ENCODE peak calls at places on chromosomes 7 and 10, in nine cellular contexts. Z is Peyer's patch, H is lower leg skin, L is upper lobe of left lung, A is tibial nerve, B is A549, X is K562, K is ovary, F is IMR-90. P is an unnamed sample.

GRCh38 chr10:71076473-71077142 is 135.8 kb upstream of the UNC5B start:
- DNase-seq in Z (peak; percentile 23), H (peak; percentile 74), L (peak; percentile 10), A (no peak), B (no peak), X (no peak), K (no peak), F (no peak), P (no peak)

GRCh38 chr10:91284486-91285090 is 64.1 kb downstream of the PCGF5 start:
- DNase-seq in Z (no peak), H (no peak), L (no peak), A (no peak), B (no peak), X (no peak), K (no peak), F (peak; percentile 59), P (no peak)

GRCh38 chr10:95300140-95300539 is 9.3 kb upstream of the PDLIM1 start:
- DNase-seq in Z (no peak), H (no peak), L (no peak), A (no peak), B (no peak), X (no peak), K (no peak), F (no peak), P (no peak)

GRCh38 chr7:132410385-132410784 is 165.9 kb downstream of the PLXNA4 start:
- DNase-seq in Z (no peak), H (no peak), L (no peak), A (no peak), B (no peak), X (no peak), K (no peak), F (no peak), P (no peak)

GRCh38 chr7:150759479-150759878 is 22.3 kb downstream of the GIMAP5 start:
- DNase-seq in Z (no peak), H (no peak), L (no peak), A (no peak), B (no peak), X (no peak), K (no peak), F (no peak), P (no peak)

GRCh38 chr7:101875215-101875846 is 57.9 kb downstream of the CUX1 start:
- DNase-seq in Z (no peak), H (no peak), L (no peak), A (no peak), B (no peak), X (no peak), K (no peak), F (no peak), P (no peak)

GRCh38 chr7:19117870-19118608 is 603 bp upstream of the TWIST1 start:
- DNase-seq in Z (no peak), H (peak; percentile 87), L (no peak), A (no peak), B (no peak), X (no peak), K (no peak), F (peak; percentile 21), P (peak; percentile 66)

GRCh38 chr7:46545790-46546189 is 624.7 kb upstream of the IGFBP3 start:
- DNase-seq in Z (no peak), H (no peak), L (no peak), A (no peak), B (no peak), X (no peak), K (no peak), F (peak; percentile 83), P (no peak)

GRCh38 chr10:63208981-63209380 is 75.9 kb downstream of the NRBF2 start:
- DNase-seq in Z (no peak), H (no peak), L (no peak), A (no peak), B (no peak), X (no peak), K (no peak), F (peak; percentile 75), P (no peak)

GRCh38 chr7:96306385-96307125 is 15.3 kb downstream of the SLC25A13 start:
- DNase-seq in Z (no peak), H (no peak), L (peak; percentile 23), A (no peak), B (no peak), X (no peak), K (no peak), F (no peak), P (no peak)

GRCh38 chr7:117484988-117485655 is 5.3 kb downstream of the CFTR start:
- DNase-seq in Z (no peak), H (no peak), L (no peak), A (no peak), B (no peak), X (no peak), K (no peak), F (no peak), P (no peak)

GRCh38 chr10:44830022-44830421 is 81.1 kb upstream of the TMEM72 start:
- DNase-seq in Z (no peak), H (no peak), L (no peak), A (no peak), B (no peak), X (no peak), K (no peak), F (peak; percentile 74), P (no peak)

GRCh38 chr10:78727251-78727650 is 341.5 kb upstream of the ZMIZ1 start:
- DNase-seq in Z (no peak), H (peak; percentile 43), L (no peak), A (no peak), B (no peak), X (no peak), K (no peak), F (no peak), P (no peak)

GRCh38 chr10:73853196-73853595 is 21.2 kb downstream of the CAMK2G start:
- DNase-seq in Z (no peak), H (no peak), L (no peak), A (no peak), B (no peak), X (no peak), K (no peak), F (no peak), P (peak; percentile 47)

GRCh38 chr10:104026762-104027161 is 58.9 kb downstream of the COL17A1 start:
- DNase-seq in Z (no peak), H (no peak), L (no peak), A (no peak), B (peak; percentile 31), X (no peak), K (no peak), F (no peak), P (no peak)

GRCh38 chr7:42700376-42701327 is 211.2 kb downstream of the C7orf25 start:
- DNase-seq in Z (no peak), H (no peak), L (no peak), A (no peak), B (no peak), X (no peak), K (no peak), F (no peak), P (no peak)
- TF ChIP-seq CTCF in Z (no peak), H (no peak), L (no peak), A (no peak), B (no peak), X (no peak), K (no peak), F (peak; percentile 7), P (no peak)

DNA sequence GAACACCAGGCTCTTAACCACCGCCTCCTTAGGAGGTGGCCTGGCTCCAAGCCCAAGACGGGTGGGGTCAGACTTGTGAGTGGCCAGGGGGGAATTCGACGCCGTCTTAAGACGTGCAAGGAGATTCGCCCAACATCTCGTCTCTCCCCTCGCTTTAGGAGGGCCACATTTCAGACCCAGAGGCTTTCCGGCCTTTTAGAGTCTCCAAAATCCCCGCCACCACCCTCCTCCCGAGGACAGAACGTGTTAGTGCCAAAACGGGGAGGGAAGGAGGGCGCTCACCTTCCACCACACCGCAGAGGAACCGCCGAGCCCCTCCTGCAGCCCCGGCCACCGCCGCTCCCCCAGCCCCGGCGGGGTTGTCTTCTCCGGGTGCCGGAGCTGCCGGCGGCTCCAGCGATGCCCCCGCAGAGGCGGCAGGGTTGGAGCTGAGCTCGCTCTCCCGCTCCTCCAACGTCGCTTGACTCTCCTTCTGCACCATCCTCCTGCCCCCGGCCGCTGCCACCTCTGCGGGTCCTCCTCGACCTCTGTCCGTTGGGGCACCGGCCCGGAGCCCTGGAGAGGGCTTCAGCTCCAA is 614 bp downstream of the OGA start:
- DNase-seq in Z (peak; percentile 88), H (peak; percentile 97), L (peak; percentile 94), A (peak; percentile 91), B (peak; percentile 74), X (peak; percentile 41), K (peak; percentile 92), F (peak; percentile 95), P (peak; percentile 97)
- TF ChIP-seq POLR2A in Z (peak; percentile 29), H (no peak), L (no peak), A (peak; percentile 41), B (no peak), X (no peak), K (no peak), F (peak; percentile 37), P (peak; percentile 44)

GRCh38 chr10:132451506-132452215 is 54.7 kb downstream of the PWWP2B start:
- DNase-seq in Z (peak; percentile 63), H (no peak), L (no peak), A (no peak), B (no peak), X (no peak), K (peak; percentile 44), F (no peak), P (no peak)

GRCh38 chr10:132452651-132453469 is 55.9 kb downstream of the PWWP2B start:
- DNase-seq in Z (peak; percentile 91), H (peak; percentile 96), L (peak; percentile 95), A (peak; percentile 65), B (peak; percentile 85), X (peak; percentile 87), K (peak; percentile 91), F (peak; percentile 72), P (peak; percentile 92)

GRCh38 chr10:132453470-132453861 is 56.5 kb downstream of the PWWP2B start:
- DNase-seq in Z (no peak), H (no peak), L (no peak), A (no peak), B (no peak), X (no peak), K (no peak), F (no peak), P (no peak)

GRCh38 chr10:132450825-132451505 is 54.0 kb downstream of the PWWP2B start:
- DNase-seq in Z (no peak), H (no peak), L (no peak), A (no peak), B (no peak), X (no peak), K (peak; percentile 44), F (no peak), P (no peak)

DNA sequence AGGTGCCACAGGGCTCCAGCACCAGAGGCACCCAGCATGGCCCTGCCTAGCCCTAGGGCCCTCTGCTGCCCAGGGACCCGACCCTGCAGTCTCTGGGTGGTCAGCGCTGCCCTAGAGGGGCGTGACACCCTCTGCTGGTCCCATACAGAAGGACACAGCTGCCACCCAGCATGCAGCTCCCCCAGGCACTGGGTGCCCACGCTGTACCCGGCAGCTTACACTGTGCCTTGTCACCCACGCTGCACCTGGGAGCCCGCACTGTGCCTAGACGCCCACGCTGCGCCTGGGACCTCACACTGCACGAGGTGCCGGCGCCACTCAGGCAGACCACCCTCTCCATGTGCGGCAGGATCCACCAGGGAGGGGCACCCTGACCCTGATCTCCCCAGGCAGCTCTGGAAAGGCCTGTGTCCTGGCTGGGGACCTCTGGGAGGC is 55.2 kb downstream of the PWWP2B start:
- DNase-seq in Z (peak; percentile 53), H (no peak), L (no peak), A (no peak), B (no peak), X (no peak), K (peak; percentile 49), F (no peak), P (no peak)
- TF ChIP-seq CTCF in Z (no peak), H (no peak), L (peak; percentile 56), A (peak; percentile 26), B (peak; percentile 22), X (no peak), K (no peak), F (peak; percentile 19), P (peak; percentile 5)

GRCh38 chr10:102826148-102826796 is 10.9 kb downstream of the CYP17A1 start:
- DNase-seq in Z (no peak), H (no peak), L (no peak), A (no peak), B (no peak), X (no peak), K (no peak), F (no peak), P (no peak)
- TF ChIP-seq POLR2A in Z (no peak), H (no peak), L (no peak), A (no peak), B (no peak), X (no peak), K (no peak), F (no peak), P (no peak)